ENCODE peak calls at places on chromosome 12, in four cellular contexts. One of them, this sample, is unnamed.

GRCh38 chr12:114257687-114258086 is 148.3 kb downstream of the TBX5 start:
- DNase-seq in retinal pigment epithelial cell: no peak
- DNase-seq in endothelial cell: no peak
- DNase-seq in astrocyte: no peak
- DNase-seq in this sample: no peak

GRCh38 chr12:96770239-96770780 is 136.7 kb upstream of the NEDD1 start:
- DNase-seq in retinal pigment epithelial cell: no peak
- DNase-seq in endothelial cell: no peak
- DNase-seq in astrocyte: no peak
- DNase-seq in this sample: no peak

GRCh38 chr12:114041136-114041535 is 75.0 kb upstream of the RBM19 start:
- DNase-seq in retinal pigment epithelial cell: no peak
- DNase-seq in endothelial cell: no peak
- DNase-seq in astrocyte: no peak
- DNase-seq in this sample: no peak

GRCh38 chr12:65229441-65229840 is 49.0 kb upstream of the MSRB3 start:
- DNase-seq in retinal pigment epithelial cell: peak
- DNase-seq in endothelial cell: no peak
- DNase-seq in astrocyte: peak
- DNase-seq in this sample: no peak

GRCh38 chr12:81369175-81369574 is 291.3 kb downstream of the ACSS3 start:
- DNase-seq in retinal pigment epithelial cell: no peak
- DNase-seq in endothelial cell: no peak
- DNase-seq in astrocyte: no peak
- DNase-seq in this sample: no peak

GRCh38 chr12:51390457-51391046 is 654 bp downstream of the GALNT6 start:
- DNase-seq in retinal pigment epithelial cell: no peak
- DNase-seq in endothelial cell: no peak
- DNase-seq in astrocyte: no peak
- DNase-seq in this sample: no peak

GRCh38 chr12:104575442-104575841 is 118.7 kb downstream of the CHST11 start:
- DNase-seq in retinal pigment epithelial cell: no peak
- DNase-seq in endothelial cell: no peak
- DNase-seq in astrocyte: no peak
- DNase-seq in this sample: no peak

GRCh38 chr12:41013921-41014642 is 174.0 kb upstream of the PDZRN4 start:
- DNase-seq in retinal pigment epithelial cell: peak
- DNase-seq in endothelial cell: no peak
- DNase-seq in astrocyte: peak
- DNase-seq in this sample: no peak

DNA sequence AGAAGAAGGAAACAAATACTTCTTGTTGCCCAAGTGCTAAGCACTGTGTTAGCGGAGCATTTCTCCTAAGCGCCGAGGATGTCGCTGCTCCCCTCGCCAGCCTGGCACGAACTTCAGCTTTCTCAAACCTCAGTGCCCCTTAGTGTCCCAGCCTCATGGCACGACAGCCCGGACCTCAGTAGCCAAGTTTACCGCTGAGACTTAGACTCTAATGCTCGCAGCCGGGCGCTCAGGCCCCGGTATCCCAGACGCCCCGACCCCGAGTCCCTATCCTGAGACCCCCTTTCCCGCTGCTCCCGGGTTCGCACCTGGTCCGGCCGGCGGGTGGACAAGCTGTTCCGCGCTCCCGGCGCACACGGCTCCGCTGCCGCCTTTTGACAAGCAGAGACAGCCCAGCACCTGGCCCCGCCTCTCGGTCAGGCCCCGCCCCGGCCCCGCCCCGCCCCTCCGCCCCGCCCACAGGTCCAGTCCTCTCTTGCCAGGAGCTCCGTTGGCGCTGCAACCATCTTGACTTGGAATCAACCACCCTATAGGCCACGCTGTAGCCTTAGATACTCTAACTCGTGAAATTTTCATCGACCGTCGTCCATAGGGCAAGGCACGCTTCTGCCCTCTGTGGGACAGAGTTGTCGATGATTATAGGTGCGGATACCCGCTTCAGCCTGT is at the start of gene VDR:
- DNase-seq in retinal pigment epithelial cell: no peak
- DNase-seq in endothelial cell: peak
- DNase-seq in astrocyte: peak
- DNase-seq in this sample: peak
- TF ChIP-seq CTCF in retinal pigment epithelial cell: no peak
- TF ChIP-seq CTCF in endothelial cell: no peak
- TF ChIP-seq CTCF in astrocyte: peak
- TF ChIP-seq CTCF in this sample: no peak

GRCh38 chr12:74415633-74416032 is 122.0 kb upstream of the ATXN7L3B start:
- DNase-seq in retinal pigment epithelial cell: no peak
- DNase-seq in endothelial cell: peak
- DNase-seq in astrocyte: peak
- DNase-seq in this sample: no peak

GRCh38 chr12:74418573-74418972 is 119.1 kb upstream of the ATXN7L3B start:
- DNase-seq in retinal pigment epithelial cell: no peak
- DNase-seq in endothelial cell: no peak
- DNase-seq in astrocyte: no peak
- DNase-seq in this sample: no peak

GRCh38 chr12:74408601-74409166 is 129.0 kb upstream of the ATXN7L3B start:
- DNase-seq in retinal pigment epithelial cell: no peak
- DNase-seq in endothelial cell: no peak
- DNase-seq in astrocyte: no peak
- DNase-seq in this sample: no peak

DNA sequence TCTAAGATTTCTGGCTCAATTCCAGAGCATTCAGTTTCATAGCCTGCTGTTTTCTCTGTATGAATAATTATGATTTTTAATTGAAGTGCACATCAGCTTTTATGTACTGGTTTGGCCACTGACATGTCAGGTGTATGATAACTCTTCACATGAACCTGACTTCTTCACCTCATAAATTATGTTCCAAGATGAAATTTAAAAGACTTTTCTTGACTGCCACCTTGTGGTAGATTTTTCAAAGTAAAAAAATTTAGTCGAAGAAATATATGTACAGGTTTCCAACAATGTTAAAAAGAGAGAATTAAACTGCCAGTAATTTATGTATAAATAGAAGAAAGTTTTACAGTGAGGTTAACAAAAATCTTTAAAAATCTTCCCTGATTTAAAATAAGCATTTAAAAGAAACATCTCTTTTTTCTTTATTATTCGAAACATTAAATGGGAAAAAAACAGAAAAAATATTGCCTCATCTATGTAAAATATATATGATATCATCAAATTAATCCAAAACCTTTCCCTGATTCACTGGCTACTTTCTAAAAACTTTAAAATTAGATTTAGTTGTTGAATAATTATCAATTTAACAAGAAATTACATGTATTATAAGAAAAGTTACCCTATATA is 124.9 kb upstream of the ATXN7L3B start:
- DNase-seq in retinal pigment epithelial cell: no peak
- DNase-seq in endothelial cell: no peak
- DNase-seq in astrocyte: peak
- DNase-seq in this sample: no peak
- TF ChIP-seq CTCF in retinal pigment epithelial cell: peak
- TF ChIP-seq CTCF in endothelial cell: peak
- TF ChIP-seq CTCF in astrocyte: peak
- TF ChIP-seq CTCF in this sample: no peak

GRCh38 chr12:53234236-53234635 is 2.2 kb upstream of the RARG start:
- DNase-seq in retinal pigment epithelial cell: no peak
- DNase-seq in endothelial cell: no peak
- DNase-seq in astrocyte: no peak
- DNase-seq in this sample: no peak

GRCh38 chr12:53232641-53233538 is 881 bp upstream of the RARG start:
- DNase-seq in retinal pigment epithelial cell: no peak
- DNase-seq in endothelial cell: no peak
- DNase-seq in astrocyte: no peak
- DNase-seq in this sample: no peak

GRCh38 chr12:53235164-53235563 is 3.2 kb upstream of the RARG start:
- DNase-seq in retinal pigment epithelial cell: no peak
- DNase-seq in endothelial cell: no peak
- DNase-seq in astrocyte: no peak
- DNase-seq in this sample: no peak

GRCh38 chr12:53231859-53232640 is at the start of gene RARG:
- DNase-seq in retinal pigment epithelial cell: no peak
- DNase-seq in endothelial cell: no peak
- DNase-seq in astrocyte: peak
- DNase-seq in this sample: no peak

DNA sequence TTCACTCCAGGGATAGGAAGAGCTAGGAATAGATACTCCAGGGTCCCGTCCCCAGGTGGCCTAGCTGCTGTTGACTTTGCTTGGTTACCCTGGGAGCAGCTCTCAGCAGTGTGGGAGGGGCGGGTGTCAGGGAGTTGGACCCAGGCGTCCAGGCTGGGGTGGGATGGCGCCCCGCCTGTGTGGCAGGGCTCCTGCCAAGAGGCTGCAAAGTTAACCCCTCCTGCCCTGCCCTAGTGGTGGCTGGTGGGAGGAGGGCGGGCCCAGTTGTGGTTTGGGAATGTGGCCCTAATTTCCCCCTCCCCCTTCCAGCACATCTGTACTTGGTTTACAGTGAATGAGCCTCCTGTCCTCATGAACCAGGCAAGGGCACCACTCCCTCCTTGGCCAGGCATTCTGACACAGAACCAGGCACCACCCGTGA is 1.7 kb upstream of the RARG start:
- DNase-seq in retinal pigment epithelial cell: no peak
- DNase-seq in endothelial cell: no peak
- DNase-seq in astrocyte: no peak
- DNase-seq in this sample: no peak
- TF ChIP-seq CTCF in retinal pigment epithelial cell: no peak
- TF ChIP-seq CTCF in endothelial cell: no peak
- TF ChIP-seq CTCF in astrocyte: no peak
- TF ChIP-seq CTCF in this sample: no peak

GRCh38 chr12:89528434-89528833 is 2.6 kb upstream of the POC1B start:
- DNase-seq in retinal pigment epithelial cell: no peak
- DNase-seq in endothelial cell: no peak
- DNase-seq in astrocyte: no peak
- DNase-seq in this sample: no peak

GRCh38 chr12:89524201-89525001 is at the start of gene GALNT4:
- DNase-seq in retinal pigment epithelial cell: peak
- DNase-seq in endothelial cell: peak
- DNase-seq in astrocyte: peak
- DNase-seq in this sample: peak

GRCh38 chr12:89529738-89530137 is 3.9 kb upstream of the POC1B start:
- DNase-seq in retinal pigment epithelial cell: no peak
- DNase-seq in endothelial cell: no peak
- DNase-seq in astrocyte: peak
- DNase-seq in this sample: no peak

GRCh38 chr12:89525002-89525823 is 617 bp upstream of the GALNT4 start:
- DNase-seq in retinal pigment epithelial cell: no peak
- DNase-seq in endothelial cell: peak
- DNase-seq in astrocyte: peak
- DNase-seq in this sample: peak

GRCh38 chr12:89525824-89526770 is at the start of gene POC1B:
- DNase-seq in retinal pigment epithelial cell: peak
- DNase-seq in endothelial cell: peak
- DNase-seq in astrocyte: peak
- DNase-seq in this sample: peak
- TF ChIP-seq CTCF in retinal pigment epithelial cell: no peak
- TF ChIP-seq CTCF in endothelial cell: no peak
- TF ChIP-seq CTCF in astrocyte: no peak
- TF ChIP-seq CTCF in this sample: no peak

DNA sequence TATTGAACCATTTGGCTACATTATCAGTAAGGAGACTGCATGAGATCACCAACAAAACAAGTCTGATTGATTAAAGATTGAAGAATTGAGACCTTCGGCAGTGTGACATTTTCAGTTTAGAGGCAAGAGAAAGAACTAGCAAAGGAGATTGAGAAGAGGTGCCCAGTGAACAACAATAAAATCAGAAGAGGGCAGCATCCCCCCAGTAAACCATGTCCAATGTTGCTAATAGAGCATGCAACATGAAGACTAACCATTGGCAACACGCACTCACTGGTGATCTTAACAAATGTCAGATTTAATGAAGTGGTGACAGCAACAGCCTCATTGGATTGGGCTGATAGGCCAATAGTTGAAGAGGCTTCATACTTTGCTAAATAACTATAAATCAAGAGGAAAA is 20.7 kb upstream of the TAS2R14 start:
- DNase-seq in retinal pigment epithelial cell: no peak
- DNase-seq in endothelial cell: no peak
- DNase-seq in astrocyte: no peak
- DNase-seq in this sample: no peak
- TF ChIP-seq CTCF in retinal pigment epithelial cell: no peak
- TF ChIP-seq CTCF in endothelial cell: no peak
- TF ChIP-seq CTCF in astrocyte: no peak
- TF ChIP-seq CTCF in this sample: no peak